ENCODE peak calls at places on chromosomes 3 and 15, in ten cellular contexts. U is progenitor cell of endocrine pancreas; O is stimulated activated CD4-positive, alpha-beta T cell treated with anti-CD3 and anti-CD28 coated beads, Interleukin-2, amount 100 ng/mL, for 24 hours; K is smooth muscle cell of the brain vasculature; B is CD8-positive, alpha-beta memory T cell; Y is NCI-H345; Z is pancreas; I is NCI-H526 treated with DMSO at 0.1 percent for 48 hours; V is activated CD8-positive, alpha-beta T cell treated with anti-CD3 and anti-CD28 coated beads, Interleukin-2, amount 10 ng/mL, durations not matched to agents 7 days and 5 days; D is natural killer cell. X is an unnamed sample.

GRCh38 chr3:52367891-52368880 is 52.1 kb downstream of the DNAH1 start:
- DNase-seq in B (no peak), K (no peak), Y (no peak), O (no peak), U (no peak), V (no peak), D (no peak), Z (no peak), I (no peak), X (no peak)

GRCh38 chr3:115165701-115166100 is 18.6 kb upstream of the ZBTB20 start:
- DNase-seq in K (no peak), B (no peak), I (no peak), D (no peak), Z (no peak), U (no peak), O (no peak), V (no peak), Y (no peak), X (no peak)

GRCh38 chr3:11335056-11335608 is 62.9 kb downstream of the ATG7 start:
- DNase-seq in V (peak; percentile 54), U (no peak), Z (no peak), I (peak; percentile 31), K (peak; percentile 51), O (peak; percentile 19), B (no peak), Y (peak; percentile 50), D (no peak), X (peak; percentile 27)

GRCh38 chr3:45950686-45951600 is 7.7 kb downstream of the CXCR6 start:
- DNase-seq in V (peak; percentile 87), I (no peak), O (peak; percentile 47), B (peak; percentile 78), Y (no peak), U (no peak), K (no peak), Z (no peak), D (no peak), X (no peak)

GRCh38 chr3:126452213-126452612 is 23.5 kb downstream of the ZXDC start:
- DNase-seq in B (no peak), O (no peak), K (no peak), V (no peak), U (no peak), Z (no peak), D (no peak), Y (no peak), I (no peak), X (no peak)

GRCh38 chr15:65828566-65828965 is 36.5 kb upstream of the DENND4A start:
- DNase-seq in O (no peak), B (peak; percentile 62), K (no peak), V (peak; percentile 58), Y (no peak), U (no peak), I (no peak), D (no peak), Z (no peak), X (no peak)

GRCh38 chr3:181316481-181316880 is 326.9 kb upstream of the DNAJC19 start:
- DNase-seq in V (no peak), O (no peak), I (no peak), B (no peak), U (no peak), Y (no peak), Z (no peak), K (no peak), D (no peak), X (no peak)

GRCh38 chr3:191119415-191120295 is 79.4 kb upstream of the OSTN start:
- DNase-seq in B (no peak), O (no peak), K (no peak), Y (no peak), V (no peak), Z (no peak), I (no peak), D (no peak), U (no peak), X (no peak)

GRCh38 chr15:74402873-74403589 is 30.7 kb downstream of the SEMA7A start:
- DNase-seq in K (no peak), U (no peak), D (peak; percentile 37), B (peak; percentile 73), I (no peak), Y (no peak), V (peak; percentile 88), O (peak; percentile 81), Z (no peak), X (no peak)

GRCh38 chr3:21017115-21017852 is 733.7 kb downstream of the ZNF385D start:
- DNase-seq in U (no peak), Y (no peak), I (no peak), B (no peak), V (no peak), O (no peak), Z (no peak), D (no peak), K (no peak), X (no peak)

GRCh38 chr15:73399163-73399562 is 30.4 kb upstream of the HCN4 start:
- DNase-seq in I (no peak), D (no peak), B (no peak), K (no peak), Y (no peak), V (no peak), U (no peak), Z (no peak), O (no peak), X (no peak)

GRCh38 chr3:123318374-123318773 is 116.6 kb downstream of the SEC22A start:
- DNase-seq in B (no peak), Y (no peak), K (no peak), O (no peak), Z (no peak), I (no peak), U (no peak), D (no peak), V (no peak), X (no peak)

GRCh38 chr3:197408177-197408957 is 110.0 kb upstream of the DLG1 start:
- DNase-seq in O (no peak), I (no peak), K (no peak), Z (no peak), D (no peak), U (no peak), V (no peak), B (no peak), Y (no peak), X (no peak)

GRCh38 chr3:136042608-136043221 is 77.2 kb downstream of the PPP2R3A start:
- DNase-seq in K (peak; percentile 62), Y (peak; percentile 30), O (no peak), Z (no peak), V (no peak), D (no peak), B (no peak), I (peak; percentile 51), U (no peak), X (peak; percentile 4)

GRCh38 chr3:65685621-65686020 is 353.1 kb downstream of the MAGI1 start:
- DNase-seq in K (peak; percentile 31), O (no peak), Z (no peak), I (no peak), D (no peak), U (no peak), Y (no peak), B (no peak), V (no peak), X (no peak)

GRCh38 chr3:139450155-139450554 is 26.2 kb downstream of the RBP2 start:
- DNase-seq in I (no peak), V (no peak), Y (no peak), Z (no peak), U (no peak), B (no peak), O (no peak), K (no peak), D (no peak), X (no peak)

GRCh38 chr15:57352535-57353316 is 23.6 kb upstream of the CGNL1 start:
- DNase-seq in O (no peak), Z (no peak), Y (no peak), B (no peak), U (no peak), K (no peak), I (no peak), V (no peak), D (no peak), X (no peak)